ENCODE peak calls at places on chromosomes 13 and 19, in four cellular contexts. L is IMR-90, T is H1, V is mesendoderm. F is an unnamed sample.

GRCh38 chr19:55705972-55706371 is 30.9 kb downstream of the EPN1 start:
- DNase-seq in L (no peak), T (no peak), V (no peak), F (no peak)

GRCh38 chr19:41945135-41945766 is 13.9 kb downstream of the RABAC1 start:
- DNase-seq in L (no peak), T (no peak), V (no peak), F (no peak)

GRCh38 chr19:38385804-38386257 is 2.0 kb downstream of the GGN start:
- DNase-seq in L (no peak), T (no peak), V (no peak), F (peak)

GRCh38 chr13:51874651-51875050 is 12.9 kb downstream of the CCDC70 start:
- DNase-seq in L (no peak), T (no peak), V (no peak), F (no peak)

GRCh38 chr13:90105881-90106496 is 1241.5 kb upstream of the MIR17HG start:
- DNase-seq in L (no peak), T (no peak), V (peak), F (no peak)

GRCh38 chr19:2325261-2326046 is 2.9 kb downstream of the LSM7 start:
- DNase-seq in L (no peak), T (no peak), V (no peak), F (no peak)

GRCh38 chr19:35222373-35223005 is 6.0 kb downstream of the FAM187B start:
- DNase-seq in L (no peak), T (no peak), V (no peak), F (no peak)

GRCh38 chr13:46778879-46779278 is 18.1 kb downstream of the ESD start:
- DNase-seq in L (peak), T (no peak), V (no peak), F (no peak)

GRCh38 chr13:30178976-30179375 is 128.4 kb downstream of the KATNAL1 start:
- DNase-seq in L (no peak), T (no peak), V (no peak), F (no peak)

GRCh38 chr19:10916602-10917001 is 11.8 kb downstream of the YIPF2 start:
- DNase-seq in L (no peak), T (no peak), V (no peak), F (peak)

GRCh38 chr13:30690282-30691188 is 44.8 kb upstream of the ALOX5AP start:
- DNase-seq in L (peak), T (no peak), V (peak), F (no peak)

GRCh38 chr19:39160523-39160861 is 34.9 kb downstream of the PAK4 start:
- DNase-seq in L (peak), T (no peak), V (no peak), F (no peak)

DNA sequence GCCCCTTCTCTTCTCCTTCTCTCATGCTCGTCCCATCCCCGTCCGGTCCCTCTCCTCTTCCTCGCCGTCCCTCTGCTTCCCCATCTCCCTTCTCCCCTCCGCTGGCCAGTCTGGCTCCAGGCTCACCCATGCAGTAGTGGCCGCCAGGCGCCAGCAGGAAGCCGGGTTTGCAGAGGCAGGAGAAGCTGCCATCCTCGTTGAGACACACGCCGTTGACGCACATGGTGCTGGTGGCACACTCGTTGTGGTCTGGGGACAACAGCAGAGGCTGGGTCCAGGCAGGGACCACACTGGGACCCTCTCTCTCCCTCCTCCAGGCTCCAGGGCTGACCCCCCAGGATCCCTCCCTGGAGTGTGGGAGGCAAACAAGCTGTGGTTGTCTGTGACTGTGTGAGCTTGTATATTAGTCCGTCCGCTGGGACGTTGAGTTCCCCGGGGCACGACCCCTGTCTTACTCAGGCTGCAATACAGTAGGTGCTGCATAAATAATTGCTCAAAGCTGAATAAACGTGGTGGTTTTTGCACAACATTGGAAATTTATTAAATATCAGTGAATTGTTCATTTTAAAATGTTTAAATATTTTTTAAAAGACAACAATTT is 16.4 kb downstream of the FBN3 start:
- DNase-seq in L (no peak), T (no peak), V (no peak), F (no peak)
- H3K56ac ChIP-seq in L (no peak), T (no peak), V (no peak), F (no peak)

GRCh38 chr19:4499318-4499717 is 19.0 kb downstream of the PLIN4 start:
- DNase-seq in L (no peak), T (no peak), V (no peak), F (no peak)
- H3K56ac ChIP-seq in L (no peak), T (no peak), V (no peak), F (no peak)

DNA sequence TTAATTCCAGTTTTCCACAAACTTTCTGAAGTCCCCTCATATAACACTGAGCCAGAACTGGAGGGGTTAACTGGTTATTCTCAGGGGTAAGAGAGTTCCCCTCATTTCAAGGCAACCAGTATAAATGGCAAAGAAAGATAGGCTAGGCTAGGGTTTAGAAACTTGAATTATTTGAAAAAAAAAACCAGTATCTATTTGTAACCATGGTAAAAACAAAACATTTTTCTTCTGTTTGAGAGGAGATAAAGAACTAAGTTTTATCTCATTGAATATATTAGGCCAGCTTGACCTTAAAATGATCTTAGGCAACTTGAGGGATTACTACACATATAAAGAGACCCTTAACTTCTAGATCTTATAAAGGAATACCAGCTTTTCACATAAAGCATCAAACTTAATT is 19.6 kb downstream of the SUPT20H start:
- DNase-seq in L (no peak), T (no peak), V (no peak), F (no peak)
- H3K56ac ChIP-seq in L (no peak), T (no peak), V (no peak), F (no peak)

GRCh38 chr19:14391156-14391821 is 10.0 kb downstream of the ADGRE5 start:
- DNase-seq in L (no peak), T (no peak), V (no peak), F (no peak)
- H3K56ac ChIP-seq in L (no peak), T (no peak), V (no peak), F (no peak)

GRCh38 chr13:27327633-27328032 is 57.0 kb downstream of the RASL11A start:
- DNase-seq in L (no peak), T (no peak), V (no peak), F (no peak)

GRCh38 chr13:27319404-27319803 is 48.8 kb downstream of the RASL11A start:
- DNase-seq in L (no peak), T (no peak), V (no peak), F (no peak)

DNA sequence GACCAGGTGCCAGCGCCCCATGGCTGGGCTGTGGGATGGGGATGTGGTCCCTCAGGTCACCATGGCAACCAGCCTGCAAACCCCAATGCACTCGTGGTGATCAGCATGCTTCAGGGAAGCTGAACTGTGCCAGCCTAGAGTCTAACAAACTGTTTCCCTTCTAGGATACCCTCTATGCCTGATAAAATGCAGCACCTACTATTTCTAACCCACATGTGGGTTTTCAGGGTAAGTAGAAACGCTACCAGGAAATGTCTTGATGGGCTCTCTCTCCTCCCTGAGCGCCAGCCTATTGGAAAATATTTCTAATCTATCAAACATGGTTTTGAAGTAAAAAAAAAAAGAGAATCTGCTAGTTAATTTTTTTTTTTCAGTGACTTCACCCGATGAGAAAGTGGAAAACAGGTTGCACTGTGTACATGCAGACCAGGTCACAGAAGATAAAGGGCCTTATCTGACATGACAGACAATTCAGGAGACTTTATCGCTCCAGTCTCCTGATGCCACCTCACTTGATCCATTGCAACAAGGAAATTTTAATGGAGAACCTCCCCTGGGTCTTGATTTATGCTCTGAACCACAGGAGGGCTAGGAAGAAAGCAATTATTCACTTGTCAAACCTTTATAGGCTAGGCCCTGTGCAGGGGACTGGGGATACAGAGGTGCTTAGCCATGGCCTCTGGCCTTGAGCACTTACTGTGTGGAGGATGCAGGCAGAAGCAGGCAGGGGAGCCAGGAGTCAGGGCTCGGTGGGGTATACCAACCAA is 51.2 kb downstream of the RASL11A start:
- DNase-seq in L (no peak), T (no peak), V (no peak), F (no peak)
- H3K56ac ChIP-seq in L (no peak), T (no peak), V (no peak), F (no peak)

GRCh38 chr13:113172419-113172926 is 14.0 kb downstream of the PROZ start:
- DNase-seq in L (no peak), T (no peak), V (no peak), F (no peak)
- H3K56ac ChIP-seq in L (no peak), T (no peak), V (no peak), F (no peak)

DNA sequence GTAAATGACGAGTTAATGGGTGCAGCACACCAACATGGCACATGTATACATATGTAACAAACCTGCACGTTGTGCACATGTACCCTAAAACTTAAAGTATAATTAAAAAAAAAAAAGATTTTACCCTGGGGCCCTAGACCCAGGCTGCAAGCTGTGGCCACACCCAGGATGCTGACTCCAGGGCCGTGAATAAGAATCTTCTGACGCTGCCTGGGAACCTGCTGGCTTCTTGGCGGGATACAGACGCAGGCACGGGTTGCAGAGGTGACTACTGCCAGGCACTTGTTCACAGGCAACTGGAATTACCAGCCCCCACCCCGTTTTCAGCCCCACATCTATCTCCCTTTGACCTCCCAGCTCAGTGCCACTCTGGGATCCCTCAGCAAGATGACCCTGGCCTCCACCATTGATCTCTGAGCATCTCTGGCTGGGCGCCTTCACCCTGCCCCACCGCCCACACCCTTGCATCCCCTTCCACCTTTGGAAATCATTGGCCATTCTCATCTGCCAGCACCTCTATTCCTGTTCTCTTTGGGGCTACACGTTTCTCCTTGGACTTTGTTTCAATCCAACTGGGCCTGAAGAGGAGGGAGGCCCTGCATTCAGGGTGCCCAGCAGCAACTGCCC is 21.1 kb upstream of the CFAP97D2 start:
- DNase-seq in L (no peak), T (no peak), V (no peak), F (no peak)
- H3K56ac ChIP-seq in L (no peak), T (no peak), V (no peak), F (no peak)

GRCh38 chr13:22800726-22801401 is 379.9 kb upstream of the SGCG start:
- DNase-seq in L (peak), T (no peak), V (no peak), F (no peak)

DNA sequence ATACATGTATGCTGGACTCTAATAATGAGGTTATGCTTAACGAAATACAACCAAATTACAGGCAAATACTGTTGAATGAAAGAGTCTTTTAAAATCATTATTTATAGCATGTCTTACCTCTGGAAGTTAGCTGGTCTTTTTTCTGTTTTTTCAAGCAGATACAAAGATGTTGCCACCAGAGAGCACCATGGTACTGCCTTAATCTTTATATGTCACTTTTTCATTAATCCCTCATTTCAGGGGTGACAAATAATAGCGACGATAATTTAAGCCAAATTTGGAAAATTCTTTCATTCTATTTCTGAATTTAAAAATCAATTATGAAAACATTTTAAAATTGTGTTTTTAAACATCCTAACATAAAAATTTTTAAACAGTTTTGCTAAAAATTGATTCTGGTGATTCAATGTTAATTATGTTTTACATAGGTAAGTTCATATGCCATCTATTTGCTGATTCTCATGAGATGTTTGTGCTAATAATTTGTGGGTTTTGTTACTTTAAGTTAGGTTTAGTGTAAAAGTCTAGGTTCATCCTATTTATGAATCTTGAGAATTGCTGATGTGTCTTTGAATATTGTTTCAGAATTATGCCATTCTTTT is 379.3 kb upstream of the SGCG start:
- DNase-seq in L (peak), T (no peak), V (peak), F (no peak)
- H3K56ac ChIP-seq in L (no peak), T (no peak), V (no peak), F (no peak)

DNA sequence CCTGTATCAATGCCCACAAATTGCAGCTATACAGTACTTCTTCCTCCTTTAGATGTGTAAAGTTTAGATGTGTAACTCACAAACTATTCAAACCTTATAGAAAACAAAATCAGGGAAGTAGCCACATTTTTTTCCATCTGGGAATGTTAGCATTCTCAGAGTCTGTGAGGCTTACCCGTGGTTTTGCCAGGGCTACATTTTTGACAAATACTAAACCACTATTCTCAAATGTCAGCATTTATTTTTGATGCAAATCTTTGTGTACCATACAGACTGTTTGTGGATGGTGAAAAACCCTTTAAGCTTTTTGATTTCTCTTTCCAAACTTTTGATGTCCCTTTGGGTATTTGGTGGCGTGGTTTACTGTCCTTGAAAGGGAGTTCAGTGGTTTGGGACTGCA is 216.4 kb downstream of the POSTN start:
- DNase-seq in L (peak), T (no peak), V (no peak), F (no peak)
- H3K56ac ChIP-seq in L (no peak), T (no peak), V (no peak), F (no peak)

GRCh38 chr19:28291874-28292273 is 921.1 kb downstream of the UQCRFS1 start:
- DNase-seq in L (no peak), T (no peak), V (no peak), F (no peak)

GRCh38 chr19:28288850-28289249 is 924.1 kb downstream of the UQCRFS1 start:
- DNase-seq in L (no peak), T (no peak), V (no peak), F (no peak)

GRCh38 chr19:28289294-28290063 is 923.5 kb downstream of the UQCRFS1 start:
- DNase-seq in L (no peak), T (no peak), V (no peak), F (no peak)

GRCh38 chr19:28292822-28293500 is 920.0 kb downstream of the UQCRFS1 start:
- DNase-seq in L (no peak), T (no peak), V (peak), F (peak)

GRCh38 chr19:28290963-28291657 is 921.8 kb downstream of the UQCRFS1 start:
- DNase-seq in L (no peak), T (peak), V (peak), F (peak)
- H3K56ac ChIP-seq in L (no peak), T (no peak), V (peak), F (no peak)

F was measured in H9.